ENCODE peak calls at places on chromosomes 3 and 15, in five cellular contexts. One of them, this sample, is unnamed.

GRCh38 chr15:39770748-39771689 is 11.6 kb downstream of the FSIP1 start:
- DNase-seq in Daoy: peak; percentile 66
- DNase-seq in HT1080: peak; percentile 38
- DNase-seq in T-helper 9 cell: no peak
- DNase-seq in NCI-H1930: no peak
- DNase-seq in this sample: no peak

GRCh38 chr3:79521221-79521848 is 246.5 kb downstream of the ROBO1 start:
- DNase-seq in Daoy: peak; percentile 17
- DNase-seq in HT1080: peak; percentile 56
- DNase-seq in T-helper 9 cell: no peak
- DNase-seq in NCI-H1930: no peak
- DNase-seq in this sample: no peak

GRCh38 chr3:72950801-72951200 is 45.8 kb upstream of the PPP4R2 start:
- DNase-seq in Daoy: no peak
- DNase-seq in HT1080: no peak
- DNase-seq in T-helper 9 cell: no peak
- DNase-seq in NCI-H1930: no peak
- DNase-seq in this sample: no peak

GRCh38 chr3:51568978-51569377 is 30.5 kb downstream of the RAD54L2 start:
- DNase-seq in Daoy: no peak
- DNase-seq in HT1080: no peak
- DNase-seq in T-helper 9 cell: no peak
- DNase-seq in NCI-H1930: no peak
- DNase-seq in this sample: no peak

GRCh38 chr3:18121020-18121419 is 304.1 kb downstream of the SATB1 start:
- DNase-seq in Daoy: no peak
- DNase-seq in HT1080: no peak
- DNase-seq in T-helper 9 cell: no peak
- DNase-seq in NCI-H1930: no peak
- DNase-seq in this sample: no peak

GRCh38 chr3:141557961-141558706 is 71.3 kb downstream of the RASA2 start:
- DNase-seq in Daoy: no peak
- DNase-seq in HT1080: no peak
- DNase-seq in T-helper 9 cell: no peak
- DNase-seq in NCI-H1930: no peak
- DNase-seq in this sample: no peak

GRCh38 chr15:64461577-64462162 is 1.3 kb downstream of the ZNF609 start:
- DNase-seq in Daoy: peak; percentile 13
- DNase-seq in HT1080: no peak
- DNase-seq in T-helper 9 cell: no peak
- DNase-seq in NCI-H1930: no peak
- DNase-seq in this sample: no peak

GRCh38 chr15:64833690-64834089 is 8.0 kb upstream of the PLEKHO2 start:
- DNase-seq in Daoy: no peak
- DNase-seq in HT1080: no peak
- DNase-seq in T-helper 9 cell: no peak
- DNase-seq in NCI-H1930: no peak
- DNase-seq in this sample: no peak

GRCh38 chr15:63049747-63050439 is 7.3 kb downstream of the TPM1 start:
- DNase-seq in Daoy: no peak
- DNase-seq in HT1080: no peak
- DNase-seq in T-helper 9 cell: no peak
- DNase-seq in NCI-H1930: no peak
- DNase-seq in this sample: no peak

GRCh38 chr3:109073116-109073515 is 44.8 kb downstream of the MORC1 start:
- DNase-seq in Daoy: no peak
- DNase-seq in HT1080: no peak
- DNase-seq in T-helper 9 cell: no peak
- DNase-seq in NCI-H1930: no peak
- DNase-seq in this sample: no peak

GRCh38 chr15:58546635-58547627 is 115.1 kb downstream of the LIPC start:
- DNase-seq in Daoy: peak; percentile 93
- DNase-seq in HT1080: peak; percentile 94
- DNase-seq in T-helper 9 cell: no peak
- DNase-seq in NCI-H1930: no peak
- DNase-seq in this sample: no peak

GRCh38 chr3:9208713-9209112 is 40.7 kb downstream of the SRGAP3 start:
- DNase-seq in Daoy: no peak
- DNase-seq in HT1080: no peak
- DNase-seq in T-helper 9 cell: no peak
- DNase-seq in NCI-H1930: no peak
- DNase-seq in this sample: no peak

GRCh38 chr15:85551221-85551832 is 170.9 kb downstream of the AKAP13 start:
- DNase-seq in Daoy: no peak
- DNase-seq in HT1080: no peak
- DNase-seq in T-helper 9 cell: no peak
- DNase-seq in NCI-H1930: no peak
- DNase-seq in this sample: no peak

GRCh38 chr3:77328631-77329030 is 288.7 kb downstream of the ROBO2 start:
- DNase-seq in Daoy: no peak
- DNase-seq in HT1080: no peak
- DNase-seq in T-helper 9 cell: no peak
- DNase-seq in NCI-H1930: no peak
- DNase-seq in this sample: no peak

GRCh38 chr3:196660381-196661166 is 21.1 kb downstream of the NRROS start:
- DNase-seq in Daoy: no peak
- DNase-seq in HT1080: no peak
- DNase-seq in T-helper 9 cell: no peak
- DNase-seq in NCI-H1930: no peak
- DNase-seq in this sample: no peak

GRCh38 chr15:95635666-95636065 is 694.8 kb upstream of the NR2F2 start:
- DNase-seq in Daoy: no peak
- DNase-seq in HT1080: no peak
- DNase-seq in T-helper 9 cell: no peak
- DNase-seq in NCI-H1930: no peak
- DNase-seq in this sample: no peak

GRCh38 chr3:18717588-18717987 is 292.4 kb upstream of the SATB1 start:
- DNase-seq in Daoy: no peak
- DNase-seq in HT1080: no peak
- DNase-seq in T-helper 9 cell: no peak
- DNase-seq in NCI-H1930: no peak
- DNase-seq in this sample: no peak

GRCh38 chr3:127655641-127656040 is 17.1 kb upstream of the ABTB1 start:
- DNase-seq in Daoy: no peak
- DNase-seq in HT1080: peak; percentile 48
- DNase-seq in T-helper 9 cell: no peak
- DNase-seq in NCI-H1930: no peak
- DNase-seq in this sample: no peak

GRCh38 chr3:36649078-36649477 is 115.3 kb downstream of the DCLK3 start:
- DNase-seq in Daoy: no peak
- DNase-seq in HT1080: no peak
- DNase-seq in T-helper 9 cell: no peak
- DNase-seq in NCI-H1930: no peak
- DNase-seq in this sample: no peak

GRCh38 chr15:39199076-39199475 is 381.8 kb upstream of the THBS1 start:
- DNase-seq in Daoy: peak; percentile 49
- DNase-seq in HT1080: no peak
- DNase-seq in T-helper 9 cell: no peak
- DNase-seq in NCI-H1930: no peak
- DNase-seq in this sample: no peak

GRCh38 chr3:55491296-55491816 is 4.2 kb upstream of the WNT5A start:
- DNase-seq in Daoy: peak; percentile 77
- DNase-seq in HT1080: peak; percentile 53
- DNase-seq in T-helper 9 cell: no peak
- DNase-seq in NCI-H1930: no peak
- DNase-seq in this sample: no peak

GRCh38 chr3:10522646-10523303 is 17.4 kb upstream of the ATP2B2 start:
- DNase-seq in Daoy: no peak
- DNase-seq in HT1080: no peak
- DNase-seq in T-helper 9 cell: no peak
- DNase-seq in NCI-H1930: no peak
- DNase-seq in this sample: no peak

GRCh38 chr3:71863563-71864190 is 78.7 kb upstream of the PROK2 start:
- DNase-seq in Daoy: no peak
- DNase-seq in HT1080: no peak
- DNase-seq in T-helper 9 cell: no peak
- DNase-seq in NCI-H1930: no peak
- DNase-seq in this sample: no peak

GRCh38 chr3:188842628-188843027 is 329.1 kb upstream of the TPRG1 start:
- DNase-seq in Daoy: no peak
- DNase-seq in HT1080: no peak
- DNase-seq in T-helper 9 cell: no peak
- DNase-seq in NCI-H1930: no peak
- DNase-seq in this sample: no peak

GRCh38 chr3:64686446-64686908 is 1.3 kb downstream of the ADAMTS9 start:
- DNase-seq in Daoy: peak; percentile 67
- DNase-seq in HT1080: peak; percentile 56
- DNase-seq in T-helper 9 cell: no peak
- DNase-seq in NCI-H1930: no peak
- DNase-seq in this sample: no peak

GRCh38 chr3:65377637-65378036 is 661.1 kb downstream of the MAGI1 start:
- DNase-seq in Daoy: no peak
- DNase-seq in HT1080: no peak
- DNase-seq in T-helper 9 cell: no peak
- DNase-seq in NCI-H1930: no peak
- DNase-seq in this sample: no peak

GRCh38 chr15:53351373-53351772 is 408.1 kb downstream of the WDR72 start:
- DNase-seq in Daoy: no peak
- DNase-seq in HT1080: no peak
- DNase-seq in T-helper 9 cell: no peak
- DNase-seq in NCI-H1930: no peak
- DNase-seq in this sample: no peak

This sample was measured in esophagus squamous epithelium.